ENCODE peak calls at places on chromosomes 11 and 22, in four cellular contexts. P is EH, Z is H7, B is ELR. V is an unnamed sample.

GRCh38 chr22:17479129-17479528 is 84.2 kb upstream of the SLC25A18 start:
- DNase-seq in P (no peak), Z (no peak), B (no peak), V (no peak)

GRCh38 chr22:27620367-27621154 is 181.0 kb downstream of the MN1 start:
- DNase-seq in P (peak; percentile 9), Z (no peak), B (peak; percentile 21), V (no peak)

GRCh38 chr22:39151329-39151975 is 1.0 kb downstream of the CBX7 start:
- DNase-seq in P (no peak), Z (peak; percentile 73), B (no peak), V (no peak)

GRCh38 chr11:65646921-65647701 is 9.2 kb downstream of the SIPA1 start:
- DNase-seq in P (peak; percentile 42), Z (peak; percentile 98), B (no peak), V (no peak)

GRCh38 chr11:5335166-5335565 is 8.2 kb downstream of the OR51B5 start:
- DNase-seq in P (no peak), Z (no peak), B (no peak), V (no peak)

GRCh38 chr11:86155210-86155844 is 86.4 kb upstream of the PICALM start:
- DNase-seq in P (no peak), Z (no peak), B (no peak), V (no peak)

GRCh38 chr22:19984201-19984753 is 32.3 kb downstream of the ARVCF start:
- DNase-seq in P (peak; percentile 81), Z (no peak), B (peak; percentile 84), V (peak; percentile 46)

GRCh38 chr11:63905179-63905578 is 11.8 kb downstream of the RCOR2 start:
- DNase-seq in P (no peak), Z (peak; percentile 32), B (no peak), V (no peak)

GRCh38 chr11:24515632-24516031 is 18.8 kb downstream of the LUZP2 start:
- DNase-seq in P (no peak), Z (peak; percentile 8), B (no peak), V (no peak)

GRCh38 chr11:117831661-117832415 is 7.3 kb upstream of the FXYD2 start:
- DNase-seq in P (no peak), Z (peak; percentile 8), B (no peak), V (no peak)

GRCh38 chr11:78474451-78474850 is 56.8 kb upstream of the GAB2 start:
- DNase-seq in P (no peak), Z (no peak), B (no peak), V (no peak)

GRCh38 chr11:124717786-124718634 is 21.7 kb upstream of the NRGN start:
- DNase-seq in P (peak; percentile 31), Z (peak; percentile 84), B (peak; percentile 49), V (no peak)

GRCh38 chr22:41229730-41230398 is 10.9 kb downstream of the CHADL start:
- DNase-seq in P (no peak), Z (peak; percentile 44), B (no peak), V (no peak)

GRCh38 chr22:42169055-42169469 is 38.5 kb upstream of the CYP2D6 start:
- DNase-seq in P (peak; percentile 70), Z (peak; percentile 96), B (peak; percentile 76), V (no peak)

GRCh38 chr11:47775240-47775869 is 8.2 kb upstream of the FNBP4 start:
- DNase-seq in P (no peak), Z (no peak), B (no peak), V (no peak)

GRCh38 chr11:61294717-61295595 is at the start of gene VWCE:
- DNase-seq in P (peak; percentile 55), Z (peak; percentile 95), B (peak; percentile 62), V (peak; percentile 46)

GRCh38 chr11:112477929-112478317 is 217.3 kb upstream of the PLET1 start:
- DNase-seq in P (no peak), Z (no peak), B (no peak), V (no peak)

GRCh38 chr11:60193687-60194433 is 11.0 kb upstream of the MS4A6A start:
- DNase-seq in P (peak; percentile 24), Z (peak; percentile 40), B (peak; percentile 74), V (no peak)

GRCh38 chr22:20235453-20235991 is 32.6 kb downstream of the RTN4R start:
- DNase-seq in P (no peak), Z (no peak), B (no peak), V (no peak)

GRCh38 chr11:72723508-72723907 is 28.7 kb downstream of the ARAP1 start:
- DNase-seq in P (no peak), Z (no peak), B (no peak), V (no peak)

GRCh38 chr11:2093575-2094353 is 45.4 kb downstream of the IGF2 start:
- DNase-seq in P (no peak), Z (no peak), B (no peak), V (no peak)